ENCODE peak calls at places on chromosomes 13 and 19, in seven cellular contexts. V, P, E, O, Y, N and Z are unnamed samples.

GRCh38 chr19:44745386-44745831 is 3.1 kb upstream of the BCL3 start:
- DNase-seq in V (peak), P (no peak), E (no peak), O (no peak), Y (peak), N (peak), Z (peak)

GRCh38 chr19:3509566-3509989 is 3.5 kb downstream of the FZR1 start:
- DNase-seq in V (peak), P (no peak), E (no peak), O (no peak), Y (peak), N (no peak), Z (no peak)

GRCh38 chr13:82740442-82740841 is 1141.8 kb downstream of the SLITRK1 start:
- DNase-seq in V (peak), P (no peak), E (no peak), O (no peak), Y (no peak), N (no peak), Z (no peak)

GRCh38 chr19:14059093-14059480 is 2.8 kb downstream of the PALM3 start:
- DNase-seq in V (no peak), P (no peak), E (no peak), O (no peak), Y (no peak), N (no peak), Z (no peak)

GRCh38 chr13:94947965-94948371 is 235.6 kb upstream of the SOX21 start:
- DNase-seq in V (no peak), P (no peak), E (no peak), O (no peak), Y (no peak), N (no peak), Z (no peak)

GRCh38 chr19:33654840-33655508 is 33.2 kb downstream of the CHST8 start:
- DNase-seq in V (no peak), P (no peak), E (no peak), O (no peak), Y (no peak), N (no peak), Z (no peak)

GRCh38 chr19:29696045-29696682 is 18.9 kb downstream of the C19orf12 start:
- DNase-seq in V (no peak), P (no peak), E (no peak), O (no peak), Y (no peak), N (no peak), Z (no peak)

GRCh38 chr19:42272535-42272897 is 3.5 kb downstream of the CIC start:
- DNase-seq in V (peak), P (no peak), E (no peak), O (no peak), Y (no peak), N (no peak), Z (no peak)

GRCh38 chr13:112931028-112931934 is 37.7 kb upstream of the MCF2L start:
- DNase-seq in V (peak), P (no peak), E (peak), O (no peak), Y (peak), N (peak), Z (peak)

GRCh38 chr13:47397739-47398138 is 500.9 kb upstream of the HTR2A start:
- DNase-seq in V (no peak), P (no peak), E (no peak), O (no peak), Y (peak), N (no peak), Z (no peak)

GRCh38 chr19:31304877-31305312 is 44.3 kb downstream of the TSHZ3 start:
- DNase-seq in V (no peak), P (no peak), E (no peak), O (no peak), Y (no peak), N (no peak), Z (no peak)

GRCh38 chr13:94369862-94370491 is 109.5 kb downstream of the DCT start:
- DNase-seq in V (no peak), P (no peak), E (no peak), O (no peak), Y (peak), N (peak), Z (no peak)

GRCh38 chr13:19085258-19085657 is 96.4 kb downstream of the TUBA3C start:
- DNase-seq in V (no peak), P (no peak), E (no peak), O (no peak), Y (no peak), N (no peak), Z (no peak)

GRCh38 chr19:18830488-18830887 is 1.3 kb upstream of the UPF1 start:
- DNase-seq in V (no peak), P (no peak), E (no peak), O (no peak), Y (no peak), N (no peak), Z (no peak)

GRCh38 chr19:33193864-33194362 is at the start of gene LRP3:
- DNase-seq in V (no peak), P (no peak), E (no peak), O (no peak), Y (peak), N (peak), Z (peak)

GRCh38 chr19:34075661-34076091 is 96.6 kb upstream of the LSM14A start:
- DNase-seq in V (no peak), P (no peak), E (no peak), O (no peak), Y (no peak), N (no peak), Z (no peak)

GRCh38 chr13:100646030-100646673 is 28.4 kb downstream of the TMTC4 start:
- DNase-seq in V (no peak), P (no peak), E (no peak), O (no peak), Y (peak), N (peak), Z (no peak)

GRCh38 chr13:76383671-76384461 is 502.3 kb downstream of the KCTD12 start:
- DNase-seq in V (peak), P (no peak), E (no peak), O (no peak), Y (peak), N (no peak), Z (peak)

GRCh38 chr19:7337380-7338194 is 11.2 kb upstream of the ARHGEF18 start:
- DNase-seq in V (no peak), P (no peak), E (no peak), O (no peak), Y (no peak), N (no peak), Z (no peak)

GRCh38 chr13:67341406-67341805 is 111.3 kb upstream of the PCDH9 start:
- DNase-seq in V (no peak), P (no peak), E (no peak), O (no peak), Y (peak), N (no peak), Z (no peak)

GRCh38 chr19:17560205-17560595 is 4.8 kb downstream of the COLGALT1 start:
- DNase-seq in V (no peak), P (no peak), E (no peak), O (no peak), Y (peak), N (no peak), Z (no peak)

GRCh38 chr13:113642563-113642962 is 15.4 kb downstream of the ATP4B start:
- DNase-seq in V (peak), P (no peak), E (no peak), O (no peak), Y (no peak), N (no peak), Z (no peak)

GRCh38 chr19:35696835-35697234 is 7.5 kb upstream of the ZBTB32 start:
- DNase-seq in V (no peak), P (no peak), E (no peak), O (no peak), Y (no peak), N (no peak), Z (no peak)

GRCh38 chr19:17871878-17872250 is at the start of gene SLC5A5:
- DNase-seq in V (no peak), P (no peak), E (no peak), O (no peak), Y (no peak), N (no peak), Z (no peak)

GRCh38 chr13:114107686-114108081 is 24.7 kb downstream of the RASA3 start:
- DNase-seq in V (no peak), P (no peak), E (no peak), O (no peak), Y (peak), N (no peak), Z (peak)

GRCh38 chr19:604355-604754 is 14.7 kb downstream of the HCN2 start:
- DNase-seq in V (no peak), P (no peak), E (no peak), O (no peak), Y (no peak), N (no peak), Z (no peak)

GRCh38 chr13:110913322-110913721 is 1.5 kb downstream of the ANKRD10 start:
- DNase-seq in V (peak), P (no peak), E (no peak), O (no peak), Y (peak), N (peak), Z (no peak)

GRCh38 chr13:67296511-67296910 is 66.4 kb upstream of the PCDH9 start:
- DNase-seq in V (no peak), P (no peak), E (no peak), O (no peak), Y (no peak), N (no peak), Z (no peak)

GRCh38 chr13:32323912-32324311 is 8.6 kb downstream of the BRCA2 start:
- DNase-seq in V (no peak), P (no peak), E (no peak), O (no peak), Y (peak), N (no peak), Z (peak)

GRCh38 chr13:65926750-65927171 is 1303.4 kb downstream of the PCDH9 start:
- DNase-seq in V (no peak), P (no peak), E (no peak), O (no peak), Y (no peak), N (no peak), Z (no peak)

GRCh38 chr19:7928741-7929701 is 3.1 kb upstream of the CTXN1 start:
- DNase-seq in V (peak), P (peak), E (no peak), O (no peak), Y (peak), N (no peak), Z (peak)

GRCh38 chr19:11481777-11482383 is 1.0 kb upstream of the ELAVL3 start:
- DNase-seq in V (peak), P (peak), E (peak), O (peak), Y (peak), N (peak), Z (no peak)